ENCODE peak calls at places on chromosome 1, in four cellular contexts. L is A549, M is HepG2, T is K562. R is an unnamed sample.

GRCh38 chr1:245837741-245838140 is 669.3 kb downstream of the SMYD3 start:
- DNase-seq in L (no peak), M (no peak), T (no peak), R (no peak)

GRCh38 chr1:204453141-204453772 is 41.3 kb downstream of the PIK3C2B start:
- DNase-seq in L (no peak), M (no peak), T (no peak), R (no peak)

GRCh38 chr1:188070848-188071247 is 1242.1 kb downstream of the PLA2G4A start:
- DNase-seq in L (peak), M (no peak), T (no peak), R (peak)

GRCh38 chr1:8097077-8097799 is 71.1 kb upstream of the ERRFI1 start:
- DNase-seq in L (peak), M (peak), T (no peak), R (no peak)

GRCh38 chr1:245087723-245088122 is 67.1 kb upstream of the KIF26B start:
- DNase-seq in L (no peak), M (no peak), T (no peak), R (no peak)

GRCh38 chr1:205191127-205191577 is 20.4 kb downstream of the DSTYK start:
- DNase-seq in L (no peak), M (peak), T (no peak), R (no peak)

GRCh38 chr1:53367503-53368313 is 39.8 kb upstream of the LRP8 start:
- DNase-seq in L (no peak), M (no peak), T (peak), R (no peak)

GRCh38 chr1:53678046-53678445 is 60.9 kb downstream of the GLIS1 start:
- DNase-seq in L (no peak), M (no peak), T (no peak), R (no peak)

GRCh38 chr1:79128726-79129125 is 122.2 kb upstream of the ADGRL4 start:
- DNase-seq in L (peak), M (no peak), T (no peak), R (no peak)

GRCh38 chr1:1123581-1124507 is 8.0 kb upstream of the C1orf159 start:
- DNase-seq in L (no peak), M (no peak), T (no peak), R (no peak)

GRCh38 chr1:3403388-3404179 is 50.9 kb upstream of the ARHGEF16 start:
- DNase-seq in L (no peak), M (peak), T (no peak), R (peak)

GRCh38 chr1:229040630-229041358 is 230.1 kb upstream of the RAB4A start:
- DNase-seq in L (no peak), M (no peak), T (no peak), R (no peak)

GRCh38 chr1:12518956-12519707 is 98.9 kb downstream of the DHRS3 start:
- DNase-seq in L (no peak), M (no peak), T (no peak), R (no peak)

GRCh38 chr1:244273845-244274619 is 177.7 kb downstream of the ADSS2 start:
- DNase-seq in L (peak), M (no peak), T (peak), R (no peak)

GRCh38 chr1:243734311-243734700 is 115.7 kb downstream of the AKT3 start:
- DNase-seq in L (no peak), M (no peak), T (no peak), R (no peak)

GRCh38 chr1:76494807-76495206 is 372.5 kb upstream of the ST6GALNAC5 start:
- DNase-seq in L (no peak), M (no peak), T (no peak), R (no peak)

GRCh38 chr1:43636006-43636641 is 13.8 kb upstream of the KDM4A start:
- DNase-seq in L (no peak), M (no peak), T (no peak), R (no peak)

GRCh38 chr1:81670286-81670685 is 130.4 kb upstream of the ADGRL2 start:
- DNase-seq in L (peak), M (no peak), T (no peak), R (no peak)

GRCh38 chr1:48235652-48236051 is 13.1 kb downstream of the SLC5A9 start:
- DNase-seq in L (no peak), M (no peak), T (no peak), R (no peak)

GRCh38 chr1:186420923-186421322 is 40.0 kb downstream of the PDC start:
- DNase-seq in L (no peak), M (no peak), T (no peak), R (no peak)

DNA sequence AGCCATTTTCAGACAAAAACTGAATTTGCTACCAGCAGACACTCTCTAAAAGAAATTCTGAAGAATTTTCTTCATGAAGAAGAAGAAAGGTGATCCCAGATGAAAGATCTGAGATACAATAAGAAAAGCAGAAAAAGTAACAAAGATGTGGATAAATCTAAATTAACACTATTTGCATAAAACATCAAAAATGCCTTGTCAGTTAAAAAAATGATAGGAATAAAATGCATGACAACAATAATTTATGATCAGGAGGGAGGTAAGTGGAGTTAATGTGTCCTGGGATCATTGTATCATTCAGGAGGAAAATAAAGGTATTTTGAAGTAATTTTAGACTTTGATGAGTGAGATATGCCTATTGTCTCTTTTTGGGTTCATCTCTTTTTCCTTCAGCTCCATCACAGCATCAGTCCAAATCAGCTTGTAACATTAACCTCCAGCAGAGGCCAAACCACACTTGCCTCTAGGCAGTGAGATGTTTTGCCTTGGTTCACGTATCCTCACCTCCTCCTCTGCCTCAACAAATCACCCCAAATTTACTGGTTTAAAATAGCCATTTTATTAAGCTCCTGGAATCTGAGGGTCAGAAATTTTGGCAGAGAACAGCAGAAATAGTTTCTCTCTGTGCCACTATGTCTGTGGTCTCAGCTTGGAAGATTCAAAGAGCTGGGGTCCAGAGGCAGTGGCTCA is 76.9 kb upstream of the HIVEP3 start:
- DNase-seq in L (no peak), M (no peak), T (no peak), R (no peak)
- TF ChIP-seq NR3C1 in L (no peak), M (no peak), T (no peak), R (no peak)

GRCh38 chr1:181135462-181135781 is 46.9 kb downstream of the IER5 start:
- DNase-seq in L (peak), M (no peak), T (peak), R (no peak)
- TF ChIP-seq NR3C1 in L (no peak), M (no peak), T (no peak), R (no peak)

DNA sequence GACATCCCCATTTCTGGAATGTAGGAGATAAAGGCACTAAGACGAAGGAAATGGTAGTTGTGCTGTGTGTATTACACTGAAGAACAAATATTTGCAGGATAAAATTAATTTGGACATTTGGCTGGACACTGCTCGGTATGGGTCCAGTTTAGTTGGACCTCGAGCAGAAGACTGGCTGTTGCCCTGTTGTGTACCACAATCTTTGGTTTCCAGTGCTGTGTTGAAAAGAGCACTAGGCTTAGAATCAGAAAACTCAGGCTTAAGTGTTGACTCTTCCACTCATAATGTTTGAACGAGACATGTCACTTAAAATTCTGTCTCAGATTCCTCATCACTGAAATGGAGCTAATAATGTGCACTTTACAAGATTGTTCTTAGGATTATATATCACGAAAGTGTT is 1.2 kb upstream of the ARPC5 start:
- DNase-seq in L (no peak), M (no peak), T (no peak), R (no peak)
- TF ChIP-seq NR3C1 in L (no peak), M (no peak), T (no peak), R (no peak)

DNA sequence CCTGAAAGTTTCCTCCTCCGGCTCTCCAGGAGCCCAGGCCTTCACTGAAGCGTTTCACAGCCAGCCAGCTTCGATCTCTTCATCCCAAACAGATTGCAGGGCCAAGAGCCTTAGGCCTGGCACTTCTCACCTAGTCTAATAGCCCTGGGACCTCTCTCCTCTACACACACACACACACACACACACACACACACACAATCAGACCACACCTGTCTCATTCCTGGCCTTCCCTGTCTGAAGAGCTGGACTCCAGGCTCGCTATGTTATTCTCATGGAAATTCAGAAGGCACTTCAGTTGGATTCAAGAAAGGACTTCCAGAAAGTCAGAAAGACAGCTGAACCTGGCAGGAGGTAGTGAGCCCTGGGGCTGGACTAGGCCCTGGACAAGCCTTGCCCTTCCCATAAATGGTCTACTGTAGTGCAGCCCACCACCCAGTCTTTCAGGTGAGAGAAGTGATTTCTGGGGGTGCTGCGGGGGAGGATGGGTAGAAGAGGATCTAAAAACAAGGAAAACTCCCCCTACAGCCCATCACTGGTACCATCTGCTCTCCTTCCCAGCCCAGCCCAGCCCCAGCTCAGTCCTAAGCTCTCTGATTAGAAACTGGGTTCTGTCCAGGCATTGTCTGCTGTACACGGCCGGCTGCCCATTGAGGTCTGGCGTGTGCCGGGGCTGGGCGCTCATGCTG is 2.7 kb downstream of the KIF21B start:
- DNase-seq in L (peak), M (no peak), T (peak), R (peak)
- TF ChIP-seq NR3C1 in L (no peak), M (no peak), T (no peak), R (no peak)

GRCh38 chr1:172843444-172843843 is 184.5 kb downstream of the FASLG start:
- DNase-seq in L (no peak), M (no peak), T (no peak), R (no peak)

GRCh38 chr1:172845865-172846264 is 187.0 kb downstream of the FASLG start:
- DNase-seq in L (no peak), M (no peak), T (no peak), R (no peak)

GRCh38 chr1:172851077-172851476 is 192.2 kb downstream of the FASLG start:
- DNase-seq in L (no peak), M (no peak), T (no peak), R (peak)

GRCh38 chr1:172849653-172850052 is 190.8 kb downstream of the FASLG start:
- DNase-seq in L (no peak), M (no peak), T (no peak), R (no peak)

GRCh38 chr1:172845371-172845770 is 186.5 kb downstream of the FASLG start:
- DNase-seq in L (no peak), M (no peak), T (no peak), R (no peak)
- TF ChIP-seq NR3C1 in L (no peak), M (no peak), T (no peak), R (no peak)

GRCh38 chr1:168572669-168573068 is 3.7 kb upstream of the XCL1 start:
- DNase-seq in L (no peak), M (no peak), T (no peak), R (no peak)
- TF ChIP-seq NR3C1 in L (no peak), M (no peak), T (no peak), R (no peak)

DNA sequence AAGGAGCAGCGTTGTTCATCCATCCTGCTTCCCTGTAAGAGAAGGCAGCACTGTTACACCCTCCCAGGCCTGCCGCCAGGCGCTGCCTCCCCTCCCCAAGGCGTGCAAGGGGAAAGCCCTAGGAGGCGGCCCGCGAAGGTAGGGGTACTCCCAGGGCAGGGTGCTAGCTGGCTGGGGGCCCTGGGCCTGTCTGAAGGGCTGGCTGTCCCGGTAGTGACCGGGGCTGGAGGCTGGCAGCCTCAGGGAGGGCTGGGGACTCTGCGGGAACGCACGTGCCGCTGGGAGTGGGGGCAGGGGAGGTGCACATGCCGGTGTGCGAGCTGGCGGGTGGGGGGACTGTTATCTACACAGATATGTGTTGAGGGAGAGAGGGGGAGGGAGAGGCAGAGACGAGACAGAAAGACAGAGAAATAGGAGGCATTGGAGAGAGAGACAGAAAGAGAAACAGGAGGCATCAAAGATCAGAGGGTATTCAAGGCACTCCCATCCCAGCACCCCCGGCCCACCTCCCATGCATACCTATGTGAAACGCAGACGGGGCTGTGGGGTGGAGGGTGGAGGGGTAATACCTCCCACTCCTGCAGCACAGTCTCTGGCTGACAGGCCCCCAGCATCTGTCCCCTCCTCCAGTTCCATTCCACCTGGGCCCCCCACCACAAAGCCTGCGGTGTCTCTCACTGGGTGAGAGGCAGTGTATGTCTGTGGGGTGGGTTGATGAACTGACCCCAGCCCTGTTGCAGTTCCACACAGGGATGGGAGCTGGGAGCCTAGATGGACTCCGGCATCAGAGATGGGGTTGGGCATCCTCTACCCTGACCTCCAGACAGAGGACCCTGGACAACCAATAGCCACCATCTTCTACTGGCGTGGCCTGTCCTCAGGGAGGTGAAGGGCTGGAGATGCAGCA is 49.9 kb downstream of the RAP1GAP start:
- DNase-seq in L (no peak), M (no peak), T (peak), R (no peak)
- TF ChIP-seq NR3C1 in L (no peak), M (no peak), T (no peak), R (no peak)